ENCODE peak calls at places on chromosomes 3 and 15, in six cellular contexts. P is WTC11, L is NCI-H1694, K is endothelial cell of umbilical vein, I is HEK293T, J is HTR-8/SVneo. Q is an unnamed sample.

GRCh38 chr3:47606171-47606570 is 27.5 kb upstream of the CSPG5 start:
- DNase-seq in I (no peak), P (no peak), L (no peak), K (no peak), J (no peak), Q (no peak)

GRCh38 chr3:112086857-112087524 is 802 bp downstream of the C3orf52 start:
- DNase-seq in I (no peak), P (no peak), K (no peak), L (no peak), J (no peak), Q (no peak)

GRCh38 chr15:101014276-101014675 is 95.1 kb downstream of the LRRK1 start:
- DNase-seq in K (no peak), P (no peak), I (no peak), J (no peak), L (no peak), Q (no peak)

GRCh38 chr3:125011941-125012340 is 43.9 kb downstream of the HEG1 start:
- DNase-seq in J (no peak), K (no peak), I (no peak), L (no peak), P (no peak), Q (no peak)

GRCh38 chr15:40929730-40930429 is 740 bp downstream of the DLL4 start:
- DNase-seq in I (no peak), P (peak; percentile 63), L (no peak), K (peak; percentile 66), J (no peak), Q (no peak)

GRCh38 chr3:48562367-48563095 is 1.1 kb downstream of the UCN2 start:
- DNase-seq in J (no peak), K (no peak), L (no peak), I (no peak), P (no peak), Q (no peak)

GRCh38 chr15:59591372-59591771 is 20.2 kb upstream of the GCNT3 start:
- DNase-seq in P (no peak), J (no peak), K (no peak), L (no peak), I (no peak), Q (no peak)

GRCh38 chr15:76330281-76330680 is 6.3 kb upstream of the ISL2 start:
- DNase-seq in I (peak; percentile 76), P (peak; percentile 66), L (no peak), J (no peak), K (peak; percentile 57), Q (no peak)

GRCh38 chr15:67967871-67968423 is 86.2 kb upstream of the PIAS1 start:
- DNase-seq in I (peak; percentile 72), K (peak; percentile 39), P (peak; percentile 83), J (peak; percentile 70), L (peak; percentile 82), Q (no peak)

GRCh38 chr15:101275018-101275417 is 2.3 kb downstream of the SELENOS start:
- DNase-seq in L (no peak), J (no peak), K (no peak), P (no peak), I (no peak), Q (no peak)

GRCh38 chr15:31379042-31379441 is 52.4 kb downstream of the KLF13 start:
- DNase-seq in I (no peak), K (no peak), J (no peak), P (no peak), L (peak; percentile 5), Q (no peak)

GRCh38 chr3:145898487-145898886 is 262.5 kb downstream of the PLOD2 start:
- DNase-seq in L (no peak), I (no peak), K (peak; percentile 2), J (no peak), P (no peak), Q (no peak)

GRCh38 chr3:143693506-143693905 is 154.8 kb downstream of the SLC9A9 start:
- DNase-seq in P (no peak), I (no peak), J (no peak), L (no peak), K (no peak), Q (no peak)

GRCh38 chr3:38644016-38644661 is 5.3 kb downstream of the SCN5A start:
- DNase-seq in P (no peak), K (no peak), I (no peak), L (no peak), J (no peak), Q (no peak)

GRCh38 chr3:192957441-192957951 is 39.8 kb upstream of the MB21D2 start:
- DNase-seq in K (peak; percentile 90), J (no peak), I (no peak), P (no peak), L (no peak), Q (no peak)

GRCh38 chr15:60374628-60375081 is 23.1 kb downstream of the ANXA2 start:
- DNase-seq in K (peak; percentile 98), L (peak; percentile 48), J (peak; percentile 66), P (peak; percentile 30), I (peak; percentile 21), Q (no peak)

GRCh38 chr3:160637081-160637480 is 39.9 kb upstream of the ARL14 start:
- DNase-seq in L (no peak), I (no peak), P (no peak), K (no peak), J (no peak), Q (no peak)

GRCh38 chr15:42549052-42549491 is 434 bp downstream of the HAUS2 start:
- DNase-seq in I (no peak), L (peak; percentile 28), J (peak; percentile 18), K (no peak), P (no peak), Q (no peak)

GRCh38 chr3:9946112-9947024 is 5.8 kb downstream of the PRRT3 start:
- DNase-seq in L (peak; percentile 19), P (peak; percentile 86), J (peak; percentile 88), K (peak; percentile 94), I (peak; percentile 94), Q (peak; percentile 73)

GRCh38 chr15:92839696-92840095 is 60.4 kb upstream of the CHD2 start:
- DNase-seq in J (no peak), K (no peak), P (no peak), I (no peak), L (peak; percentile 39), Q (no peak)

GRCh38 chr3:141015486-141015885 is 35.7 kb upstream of the SPSB4 start:
- DNase-seq in P (no peak), K (no peak), I (no peak), L (no peak), J (no peak), Q (no peak)

Q was measured in stimulated activated CD4-positive, alpha-beta T cell treated with anti-CD3 and anti-CD28 coated beads, Interleukin-2, amount 100 ng/mL, for 4 hours.